ENCODE peak calls at places on chromosome 20, in eight cellular contexts. One of them, this sample, is unnamed.

GRCh38 chr20:37351689-37352610 is 6.0 kb downstream of the SRC start:
- DNase-seq in nephron progenitor cell: no peak
- DNase-seq in HFF-Myc: no peak
- DNase-seq in AG04450: no peak
- DNase-seq in Calu3: no peak
- DNase-seq in heart right ventricle: no peak
- DNase-seq in GM13977: no peak
- DNase-seq in astrocyte: no peak
- DNase-seq in this sample: no peak

GRCh38 chr20:8073024-8073832 is 53.7 kb upstream of the TMX4 start:
- DNase-seq in astrocyte: peak; percentile 94
- DNase-seq in Calu3: peak; percentile 30
- DNase-seq in GM13977: no peak
- DNase-seq in heart right ventricle: no peak
- DNase-seq in nephron progenitor cell: no peak
- DNase-seq in HFF-Myc: no peak
- DNase-seq in AG04450: no peak
- DNase-seq in this sample: no peak

GRCh38 chr20:1702288-1702687 is 44.7 kb upstream of the SIRPG start:
- DNase-seq in GM13977: no peak
- DNase-seq in astrocyte: peak; percentile 69
- DNase-seq in heart right ventricle: no peak
- DNase-seq in nephron progenitor cell: no peak
- DNase-seq in HFF-Myc: no peak
- DNase-seq in AG04450: no peak
- DNase-seq in Calu3: no peak
- DNase-seq in this sample: no peak

GRCh38 chr20:20520776-20521175 is 152.9 kb downstream of the INSM1 start:
- DNase-seq in GM13977: no peak
- DNase-seq in AG04450: no peak
- DNase-seq in Calu3: no peak
- DNase-seq in astrocyte: peak; percentile 65
- DNase-seq in HFF-Myc: no peak
- DNase-seq in nephron progenitor cell: no peak
- DNase-seq in heart right ventricle: no peak
- DNase-seq in this sample: no peak

GRCh38 chr20:59790388-59790787 is 143.0 kb downstream of the SYCP2 start:
- DNase-seq in AG04450: no peak
- DNase-seq in heart right ventricle: no peak
- DNase-seq in HFF-Myc: no peak
- DNase-seq in nephron progenitor cell: no peak
- DNase-seq in astrocyte: peak; percentile 0
- DNase-seq in Calu3: no peak
- DNase-seq in GM13977: no peak
- DNase-seq in this sample: no peak

GRCh38 chr20:23164176-23164601 is 78.1 kb upstream of the CD93 start:
- DNase-seq in Calu3: no peak
- DNase-seq in HFF-Myc: no peak
- DNase-seq in AG04450: no peak
- DNase-seq in nephron progenitor cell: no peak
- DNase-seq in GM13977: no peak
- DNase-seq in astrocyte: no peak
- DNase-seq in heart right ventricle: no peak
- DNase-seq in this sample: no peak

GRCh38 chr20:54475334-54476287 is at the start of gene DOK5:
- DNase-seq in heart right ventricle: peak; percentile 52
- DNase-seq in nephron progenitor cell: peak; percentile 61
- DNase-seq in GM13977: no peak
- DNase-seq in astrocyte: peak; percentile 52
- DNase-seq in HFF-Myc: no peak
- DNase-seq in Calu3: peak; percentile 41
- DNase-seq in AG04450: no peak
- DNase-seq in this sample: no peak

GRCh38 chr20:59962155-59962554 is 3.9 kb downstream of the CDH26 start:
- DNase-seq in heart right ventricle: no peak
- DNase-seq in HFF-Myc: no peak
- DNase-seq in AG04450: no peak
- DNase-seq in Calu3: no peak
- DNase-seq in GM13977: no peak
- DNase-seq in nephron progenitor cell: no peak
- DNase-seq in astrocyte: no peak
- DNase-seq in this sample: no peak

GRCh38 chr20:2289475-2289874 is 6.3 kb upstream of the TGM3 start:
- DNase-seq in HFF-Myc: no peak
- DNase-seq in Calu3: no peak
- DNase-seq in nephron progenitor cell: no peak
- DNase-seq in GM13977: no peak
- DNase-seq in AG04450: no peak
- DNase-seq in astrocyte: no peak
- DNase-seq in heart right ventricle: no peak
- DNase-seq in this sample: no peak

GRCh38 chr20:59645316-59645715 is 41.0 kb downstream of the PHACTR3 start:
- DNase-seq in AG04450: no peak
- DNase-seq in Calu3: no peak
- DNase-seq in HFF-Myc: no peak
- DNase-seq in astrocyte: no peak
- DNase-seq in nephron progenitor cell: no peak
- DNase-seq in GM13977: no peak
- DNase-seq in heart right ventricle: no peak
- DNase-seq in this sample: no peak

GRCh38 chr20:47466193-47466592 is 35.5 kb upstream of the NCOA3 start:
- DNase-seq in GM13977: no peak
- DNase-seq in Calu3: no peak
- DNase-seq in astrocyte: no peak
- DNase-seq in AG04450: no peak
- DNase-seq in HFF-Myc: no peak
- DNase-seq in nephron progenitor cell: no peak
- DNase-seq in heart right ventricle: no peak
- DNase-seq in this sample: no peak

GRCh38 chr20:52974155-52974554 is 2.0 kb downstream of the TSHZ2 start:
- DNase-seq in HFF-Myc: no peak
- DNase-seq in GM13977: no peak
- DNase-seq in astrocyte: peak; percentile 54
- DNase-seq in Calu3: no peak
- DNase-seq in AG04450: no peak
- DNase-seq in heart right ventricle: no peak
- DNase-seq in nephron progenitor cell: no peak
- DNase-seq in this sample: peak; percentile 32

GRCh38 chr20:16518068-16518783 is 55.0 kb downstream of the KIF16B start:
- DNase-seq in GM13977: peak; percentile 41
- DNase-seq in heart right ventricle: no peak
- DNase-seq in HFF-Myc: no peak
- DNase-seq in AG04450: peak; percentile 7
- DNase-seq in Calu3: peak; percentile 16
- DNase-seq in astrocyte: peak; percentile 10
- DNase-seq in nephron progenitor cell: peak; percentile 43
- DNase-seq in this sample: peak; percentile 30

GRCh38 chr20:6702144-6702543 is 65.3 kb upstream of the BMP2 start:
- DNase-seq in GM13977: no peak
- DNase-seq in nephron progenitor cell: no peak
- DNase-seq in HFF-Myc: no peak
- DNase-seq in heart right ventricle: no peak
- DNase-seq in AG04450: no peak
- DNase-seq in Calu3: no peak
- DNase-seq in astrocyte: no peak
- DNase-seq in this sample: no peak

GRCh38 chr20:46720776-46721425 is 11.5 kb downstream of the SLC2A10 start:
- DNase-seq in GM13977: no peak
- DNase-seq in nephron progenitor cell: no peak
- DNase-seq in astrocyte: peak; percentile 13
- DNase-seq in AG04450: no peak
- DNase-seq in heart right ventricle: no peak
- DNase-seq in HFF-Myc: no peak
- DNase-seq in Calu3: no peak
- DNase-seq in this sample: peak; percentile 24

GRCh38 chr20:43744966-43745733 is 18.3 kb upstream of the GTSF1L start:
- DNase-seq in nephron progenitor cell: no peak
- DNase-seq in Calu3: peak; percentile 31
- DNase-seq in AG04450: no peak
- DNase-seq in HFF-Myc: no peak
- DNase-seq in GM13977: no peak
- DNase-seq in astrocyte: no peak
- DNase-seq in heart right ventricle: no peak
- DNase-seq in this sample: no peak

GRCh38 chr20:49508435-49509199 is 26.1 kb upstream of the KCNB1 start:
- DNase-seq in Calu3: peak; percentile 32
- DNase-seq in GM13977: peak; percentile 69
- DNase-seq in AG04450: no peak
- DNase-seq in heart right ventricle: no peak
- DNase-seq in astrocyte: peak; percentile 24
- DNase-seq in HFF-Myc: peak; percentile 21
- DNase-seq in nephron progenitor cell: peak; percentile 28
- DNase-seq in this sample: peak; percentile 10

GRCh38 chr20:561437-562231 is 18.0 kb upstream of the CSNK2A1 start:
- DNase-seq in HFF-Myc: peak; percentile 41
- DNase-seq in heart right ventricle: peak; percentile 37
- DNase-seq in astrocyte: peak; percentile 32
- DNase-seq in Calu3: peak; percentile 70
- DNase-seq in AG04450: peak; percentile 16
- DNase-seq in nephron progenitor cell: peak; percentile 70
- DNase-seq in GM13977: peak; percentile 84
- DNase-seq in this sample: peak; percentile 74

GRCh38 chr20:19858972-19859371 is 100.9 kb downstream of the RIN2 start:
- DNase-seq in GM13977: no peak
- DNase-seq in Calu3: no peak
- DNase-seq in AG04450: no peak
- DNase-seq in astrocyte: peak; percentile 45
- DNase-seq in heart right ventricle: no peak
- DNase-seq in HFF-Myc: no peak
- DNase-seq in nephron progenitor cell: no peak
- DNase-seq in this sample: no peak

GRCh38 chr20:17626217-17627007 is 55.6 kb downstream of the RRBP1 start:
- DNase-seq in heart right ventricle: peak; percentile 56
- DNase-seq in astrocyte: no peak
- DNase-seq in nephron progenitor cell: no peak
- DNase-seq in GM13977: no peak
- DNase-seq in AG04450: no peak
- DNase-seq in Calu3: no peak
- DNase-seq in HFF-Myc: no peak
- DNase-seq in this sample: no peak

GRCh38 chr20:5933802-5934436 is 16.4 kb downstream of the TRMT6 start:
- DNase-seq in HFF-Myc: no peak
- DNase-seq in heart right ventricle: no peak
- DNase-seq in Calu3: peak; percentile 9
- DNase-seq in AG04450: no peak
- DNase-seq in astrocyte: no peak
- DNase-seq in GM13977: peak; percentile 48
- DNase-seq in nephron progenitor cell: no peak
- DNase-seq in this sample: peak; percentile 42

GRCh38 chr20:23857954-23858565 is 21.5 kb downstream of the CST5 start:
- DNase-seq in HFF-Myc: no peak
- DNase-seq in Calu3: no peak
- DNase-seq in AG04450: no peak
- DNase-seq in GM13977: no peak
- DNase-seq in astrocyte: no peak
- DNase-seq in nephron progenitor cell: peak; percentile 51
- DNase-seq in heart right ventricle: no peak
- DNase-seq in this sample: no peak

GRCh38 chr20:54479138-54479906 is 3.9 kb downstream of the DOK5 start:
- DNase-seq in GM13977: no peak
- DNase-seq in Calu3: peak; percentile 20
- DNase-seq in heart right ventricle: no peak
- DNase-seq in nephron progenitor cell: no peak
- DNase-seq in HFF-Myc: no peak
- DNase-seq in AG04450: no peak
- DNase-seq in astrocyte: peak; percentile 30
- DNase-seq in this sample: no peak

GRCh38 chr20:37314099-37314498 is 24.6 kb downstream of the MANBAL start:
- DNase-seq in AG04450: no peak
- DNase-seq in HFF-Myc: no peak
- DNase-seq in GM13977: no peak
- DNase-seq in nephron progenitor cell: no peak
- DNase-seq in heart right ventricle: no peak
- DNase-seq in Calu3: no peak
- DNase-seq in astrocyte: no peak
- DNase-seq in this sample: no peak

GRCh38 chr20:3326779-3327521 is 80.5 kb downstream of the DNAAF9 start:
- DNase-seq in HFF-Myc: no peak
- DNase-seq in Calu3: no peak
- DNase-seq in AG04450: no peak
- DNase-seq in heart right ventricle: no peak
- DNase-seq in GM13977: no peak
- DNase-seq in astrocyte: no peak
- DNase-seq in nephron progenitor cell: no peak
- DNase-seq in this sample: no peak

GRCh38 chr20:57465943-57466342 is 59.0 kb downstream of the CTCFL start:
- DNase-seq in astrocyte: no peak
- DNase-seq in AG04450: no peak
- DNase-seq in nephron progenitor cell: no peak
- DNase-seq in heart right ventricle: no peak
- DNase-seq in Calu3: no peak
- DNase-seq in HFF-Myc: no peak
- DNase-seq in GM13977: no peak
- DNase-seq in this sample: no peak
- TF ChIP-seq CTCF in astrocyte: no peak
- TF ChIP-seq CTCF in AG04450: no peak
- TF ChIP-seq CTCF in nephron progenitor cell: no peak
- TF ChIP-seq CTCF in heart right ventricle: no peak
- TF ChIP-seq CTCF in Calu3: peak; percentile 55
- TF ChIP-seq CTCF in HFF-Myc: peak; percentile 17
- TF ChIP-seq CTCF in GM13977: peak; percentile 55
- TF ChIP-seq CTCF in this sample: peak; percentile 48

GRCh38 chr20:62123450-62124118 is 1.3 kb downstream of the LSM14B start:
- DNase-seq in heart right ventricle: no peak
- DNase-seq in astrocyte: peak; percentile 63
- DNase-seq in Calu3: no peak
- DNase-seq in HFF-Myc: no peak
- DNase-seq in AG04450: no peak
- DNase-seq in nephron progenitor cell: no peak
- DNase-seq in GM13977: no peak
- DNase-seq in this sample: no peak
- TF ChIP-seq CTCF in heart right ventricle: no peak
- TF ChIP-seq CTCF in astrocyte: no peak
- TF ChIP-seq CTCF in Calu3: no peak
- TF ChIP-seq CTCF in HFF-Myc: no peak
- TF ChIP-seq CTCF in AG04450: peak; percentile 31
- TF ChIP-seq CTCF in nephron progenitor cell: no peak
- TF ChIP-seq CTCF in GM13977: no peak
- TF ChIP-seq CTCF in this sample: no peak

GRCh38 chr20:57434390-57434700 is 43.1 kb downstream of the RBM38 start:
- DNase-seq in nephron progenitor cell: no peak
- DNase-seq in AG04450: no peak
- DNase-seq in HFF-Myc: no peak
- DNase-seq in GM13977: no peak
- DNase-seq in heart right ventricle: peak; percentile 41
- DNase-seq in astrocyte: no peak
- DNase-seq in Calu3: no peak
- DNase-seq in this sample: peak; percentile 33
- TF ChIP-seq CTCF in nephron progenitor cell: no peak
- TF ChIP-seq CTCF in AG04450: no peak
- TF ChIP-seq CTCF in HFF-Myc: peak; percentile 18
- TF ChIP-seq CTCF in GM13977: peak; percentile 15
- TF ChIP-seq CTCF in heart right ventricle: no peak
- TF ChIP-seq CTCF in astrocyte: no peak
- TF ChIP-seq CTCF in Calu3: peak; percentile 20
- TF ChIP-seq CTCF in this sample: peak; percentile 24

DNA sequence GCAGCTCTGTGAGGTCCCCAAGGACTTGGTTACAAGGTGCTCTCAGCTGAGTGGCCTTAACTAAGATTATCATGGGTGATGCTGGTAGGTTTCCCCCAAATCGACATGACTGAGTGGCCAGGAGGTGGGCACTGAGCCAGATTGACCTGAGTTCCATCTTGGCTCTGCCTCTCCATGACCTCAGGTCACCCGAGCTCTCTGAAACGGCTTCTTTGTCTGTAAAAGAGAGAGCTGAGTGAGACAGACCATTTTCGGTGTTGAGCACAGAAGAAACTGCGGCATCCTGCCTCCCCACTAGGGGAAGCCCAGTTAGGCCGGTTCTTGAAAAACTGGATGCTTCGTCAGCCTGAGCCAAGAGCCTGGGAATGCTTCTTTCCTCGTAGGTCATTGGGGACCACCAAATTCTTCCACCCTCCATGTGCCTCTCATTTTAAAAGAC is 14.1 kb upstream of the STX16 start:
- DNase-seq in Calu3: no peak
- DNase-seq in HFF-Myc: no peak
- DNase-seq in heart right ventricle: no peak
- DNase-seq in astrocyte: no peak
- DNase-seq in nephron progenitor cell: no peak
- DNase-seq in AG04450: no peak
- DNase-seq in GM13977: no peak
- DNase-seq in this sample: no peak
- TF ChIP-seq CTCF in Calu3: peak; percentile 21
- TF ChIP-seq CTCF in HFF-Myc: no peak
- TF ChIP-seq CTCF in heart right ventricle: no peak
- TF ChIP-seq CTCF in astrocyte: peak; percentile 33
- TF ChIP-seq CTCF in nephron progenitor cell: peak; percentile 7
- TF ChIP-seq CTCF in AG04450: no peak
- TF ChIP-seq CTCF in GM13977: no peak
- TF ChIP-seq CTCF in this sample: no peak